ENCODE peak calls at places on chromosomes 13 and 19, in four cellular contexts. J is cardiac muscle cell, N is A549, H is psoas muscle. E is an unnamed sample. For H3K9me3, the result is how much of the 10 kb centered on the place peaks cover.

GRCh38 chr13:26660185-26660584 is 100.4 kb downstream of the GPR12 start:
- DNase-seq in H (no peak), N (no peak), J (no peak), E (no peak)

GRCh38 chr13:96806750-96807149 is 187.5 kb downstream of the OXGR1 start:
- DNase-seq in N (no peak), J (no peak), H (no peak), E (no peak)

GRCh38 chr19:53876651-53877224 is 5.3 kb upstream of the PRKCG start:
- DNase-seq in N (no peak), J (no peak), H (no peak), E (no peak)

GRCh38 chr13:55361141-55361540 is 1779.6 kb upstream of the PRR20A start:
- DNase-seq in N (no peak), J (no peak), H (no peak), E (no peak)

GRCh38 chr13:40682449-40683240 is 16.2 kb upstream of the FOXO1 start:
- DNase-seq in N (no peak), J (peak), H (no peak), E (no peak)

GRCh38 chr19:50963381-50963780 is 6.0 kb downstream of the KLK6 start:
- DNase-seq in H (no peak), J (no peak), N (no peak), E (no peak)

GRCh38 chr19:45752639-45753038 is 16.4 kb downstream of the SIX5 start:
- DNase-seq in J (no peak), N (no peak), H (no peak), E (no peak)

GRCh38 chr13:27997904-27998522 is 9.5 kb upstream of the URAD start:
- DNase-seq in J (peak), N (peak), H (no peak), E (peak)

GRCh38 chr19:4606921-4607678 is 32.2 kb upstream of the TNFAIP8L1 start:
- DNase-seq in H (peak), J (peak), N (no peak), E (peak)

GRCh38 chr19:40191836-40192646 is 815 bp downstream of the MAP3K10 start:
- DNase-seq in N (peak), H (peak), J (peak), E (peak)

GRCh38 chr19:16915135-16915534 is 26.3 kb downstream of the F2RL3 start:
- DNase-seq in J (no peak), N (no peak), H (no peak), E (no peak)

GRCh38 chr13:98233127-98233526 is 56.1 kb upstream of the RNF113B start:
- DNase-seq in N (no peak), J (no peak), H (no peak), E (no peak)

GRCh38 chr13:44243198-44243852 is 130.3 kb upstream of the SERP2 start:
- DNase-seq in H (peak), J (peak), N (no peak), E (peak)

GRCh38 chr19:32219392-32219791 is 126.0 kb upstream of the ZNF507 start:
- DNase-seq in H (no peak), J (no peak), N (no peak), E (no peak)

GRCh38 chr13:93226065-93226622 is 463 bp upstream of the GPC6 start:
- DNase-seq in N (no peak), J (no peak), H (no peak), E (no peak)

GRCh38 chr13:110447058-110447511 is 114.4 kb downstream of the RAB20 start:
- DNase-seq in H (no peak), J (no peak), N (no peak), E (no peak)

GRCh38 chr13:79079351-79079839 is 326.7 kb downstream of the RBM26 start:
- DNase-seq in J (no peak), H (no peak), N (no peak), E (no peak)

GRCh38 chr13:67515895-67516294 is 285.8 kb upstream of the PCDH9 start:
- DNase-seq in H (no peak), J (no peak), N (no peak), E (no peak)

GRCh38 chr19:1291761-1292418 is 6.2 kb downstream of the EFNA2 start:
- DNase-seq in H (no peak), N (no peak), J (no peak), E (no peak)

GRCh38 chr13:78958019-78958418 is 299.1 kb upstream of the OBI1 start:
- DNase-seq in H (no peak), N (no peak), J (no peak), E (no peak)

GRCh38 chr13:33279898-33280549 is 5.5 kb downstream of the STARD13 start:
- DNase-seq in N (peak), J (peak), H (no peak), E (no peak)

DNA sequence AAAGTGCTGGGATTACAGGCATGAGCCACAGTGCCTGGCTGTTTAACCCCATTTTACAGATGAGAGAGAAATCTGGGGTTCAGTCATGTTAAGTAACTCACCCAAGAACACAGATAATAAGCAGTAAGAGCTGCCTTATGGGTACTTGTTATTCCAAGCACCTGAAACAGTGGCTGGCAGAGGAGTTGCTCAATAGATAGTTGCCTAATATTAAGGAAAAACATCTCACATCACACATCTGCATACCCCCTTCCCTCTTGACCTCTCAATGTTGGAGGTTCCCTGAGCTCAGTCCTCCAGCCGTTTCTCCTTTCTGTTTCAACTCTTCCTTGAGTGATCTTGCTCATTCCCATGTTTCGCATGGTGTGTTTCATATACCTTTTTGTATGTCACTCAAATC is 401.9 kb downstream of the KLF12 start:
- DNase-seq in N (no peak), H (no peak), J (no peak), E (no peak)
- H3K9me3 ChIP-seq in N (under half), H (under half), J (under half), E (under half)

DNA sequence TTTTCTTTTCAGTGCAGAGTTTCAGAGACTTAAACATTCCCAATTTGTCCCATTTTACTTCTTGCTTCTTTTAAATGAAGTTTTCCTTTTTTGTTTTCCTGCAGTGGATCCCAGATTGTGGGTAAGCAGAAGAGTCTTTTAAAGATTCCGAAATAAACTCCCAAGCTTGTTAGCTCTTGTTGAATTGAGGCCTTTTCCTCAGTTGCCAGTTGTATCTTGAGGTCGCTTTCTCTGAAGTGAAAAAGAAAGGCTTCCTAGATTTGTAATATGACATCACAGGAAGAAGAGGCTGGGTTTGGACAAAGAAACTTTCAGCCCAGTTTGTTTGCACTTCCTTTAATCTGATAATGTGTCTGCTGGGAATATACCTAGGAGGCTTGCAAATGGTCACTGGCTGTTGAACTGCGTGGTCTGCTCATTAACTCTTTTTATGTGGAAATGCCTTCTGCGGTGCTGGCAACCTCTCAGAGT is at the start of gene LPAR6:
- DNase-seq in N (no peak), H (no peak), J (peak), E (no peak)
- H3K4me3 ChIP-seq in N (peak), H (peak), J (peak), E (no peak)

GRCh38 chr13:31045621-31046081 is 113.2 kb downstream of the TEX26 start:
- DNase-seq in J (peak), H (peak), N (peak), E (no peak)

GRCh38 chr13:31042501-31043165 is 110.2 kb downstream of the TEX26 start:
- DNase-seq in J (no peak), H (no peak), N (no peak), E (peak)

GRCh38 chr13:31043891-31044657 is 111.6 kb downstream of the TEX26 start:
- DNase-seq in H (peak), N (peak), J (peak), E (peak)

GRCh38 chr13:31046711-31047279 is 114.3 kb downstream of the TEX26 start:
- DNase-seq in N (no peak), H (peak), J (peak), E (peak)

GRCh38 chr13:31044658-31045620 is 112.5 kb downstream of the TEX26 start:
- DNase-seq in N (no peak), J (no peak), H (no peak), E (no peak)
- TF ChIP-seq CTCF in N (no peak), J (no peak), H (no peak), E (no peak)

GRCh38 chr19:11783767-11784166 is 14.6 kb upstream of the ZNF491 start:
- DNase-seq in H (no peak), J (no peak), N (no peak), E (no peak)
- H3K9me3 ChIP-seq in H (half or more), J (under half), N (under half), E (under half)

DNA sequence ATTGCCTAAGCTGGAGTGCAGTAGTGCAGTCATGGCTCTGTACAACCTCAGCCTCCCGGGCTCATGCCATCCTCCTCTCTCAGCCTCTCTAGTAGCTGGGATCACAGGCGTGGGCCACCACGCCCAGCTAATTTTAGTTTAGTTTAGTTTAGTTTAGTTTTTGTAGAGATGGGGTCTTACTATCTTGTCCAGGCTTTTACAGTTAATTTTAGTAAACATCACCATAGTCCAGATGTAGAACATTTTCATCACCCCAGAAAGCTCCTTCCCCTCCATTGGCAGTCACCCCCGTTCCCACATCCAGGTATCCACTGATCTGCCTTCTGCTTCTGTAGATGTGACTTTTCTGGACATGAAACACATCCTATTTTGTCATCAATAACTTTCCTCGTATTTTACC is 41.1 kb downstream of the DNM2 start:
- DNase-seq in H (no peak), J (no peak), N (no peak), E (no peak)
- H3K4me3 ChIP-seq in H (no peak), J (no peak), N (no peak), E (no peak)

GRCh38 chr19:7328647-7329046 is 20.1 kb upstream of the ARHGEF18 start:
- DNase-seq in J (no peak), N (no peak), H (no peak), E (no peak)

GRCh38 chr19:7326105-7326877 is 22.4 kb upstream of the ARHGEF18 start:
- DNase-seq in N (no peak), J (peak), H (no peak), E (peak)

GRCh38 chr19:7333198-7334118 is 15.3 kb upstream of the ARHGEF18 start:
- DNase-seq in H (no peak), J (peak), N (no peak), E (no peak)

GRCh38 chr19:7331446-7331845 is 17.3 kb upstream of the ARHGEF18 start:
- DNase-seq in J (no peak), H (no peak), N (no peak), E (no peak)

DNA sequence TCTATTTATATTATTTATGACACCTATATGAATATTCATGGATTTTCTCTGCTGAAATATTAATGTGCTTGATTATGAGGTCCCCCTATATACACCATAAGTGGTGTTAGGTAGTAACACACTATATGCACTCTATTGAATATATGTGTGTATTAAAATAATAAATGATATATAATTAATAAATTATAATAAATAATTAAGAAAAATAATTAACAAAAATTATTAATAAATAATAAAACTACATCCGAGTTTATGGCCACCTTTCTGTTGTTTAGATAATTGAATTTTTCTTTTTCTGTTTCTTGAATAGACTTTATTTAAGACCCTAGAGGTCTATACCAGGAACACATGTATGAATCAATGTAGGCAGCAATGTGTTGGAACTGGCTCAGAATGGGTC is 20.9 kb upstream of the ARHGEF18 start:
- DNase-seq in H (no peak), J (no peak), N (no peak), E (no peak)
- TF ChIP-seq CTCF in H (no peak), J (no peak), N (no peak), E (no peak)

GRCh38 chr19:34757441-34757840 is 15.6 kb downstream of the ZNF599 start:
- DNase-seq in N (no peak), H (no peak), J (no peak), E (no peak)
- H3K9me3 ChIP-seq in N (half or more), H (half or more), J (under half), E (under half)

GRCh38 chr19:47232422-47233211 is 1.6 kb upstream of the BBC3 start:
- DNase-seq in J (peak), H (no peak), N (no peak), E (no peak)
- H3K4me3 ChIP-seq in J (no peak), H (no peak), N (peak), E (no peak)

GRCh38 chr19:55340784-55341147 is 1.1 kb downstream of the KMT5C start:
- DNase-seq in N (no peak), J (no peak), H (no peak), E (peak)

GRCh38 chr19:55341191-55342043 is 1.7 kb downstream of the KMT5C start:
- DNase-seq in N (peak), J (peak), H (peak), E (peak)

GRCh38 chr19:55342044-55342531 is 2.4 kb downstream of the KMT5C start:
- DNase-seq in N (no peak), J (no peak), H (no peak), E (no peak)

GRCh38 chr19:55340144-55340783 is 588 bp downstream of the KMT5C start:
- DNase-seq in J (no peak), H (peak), N (no peak), E (peak)

DNA sequence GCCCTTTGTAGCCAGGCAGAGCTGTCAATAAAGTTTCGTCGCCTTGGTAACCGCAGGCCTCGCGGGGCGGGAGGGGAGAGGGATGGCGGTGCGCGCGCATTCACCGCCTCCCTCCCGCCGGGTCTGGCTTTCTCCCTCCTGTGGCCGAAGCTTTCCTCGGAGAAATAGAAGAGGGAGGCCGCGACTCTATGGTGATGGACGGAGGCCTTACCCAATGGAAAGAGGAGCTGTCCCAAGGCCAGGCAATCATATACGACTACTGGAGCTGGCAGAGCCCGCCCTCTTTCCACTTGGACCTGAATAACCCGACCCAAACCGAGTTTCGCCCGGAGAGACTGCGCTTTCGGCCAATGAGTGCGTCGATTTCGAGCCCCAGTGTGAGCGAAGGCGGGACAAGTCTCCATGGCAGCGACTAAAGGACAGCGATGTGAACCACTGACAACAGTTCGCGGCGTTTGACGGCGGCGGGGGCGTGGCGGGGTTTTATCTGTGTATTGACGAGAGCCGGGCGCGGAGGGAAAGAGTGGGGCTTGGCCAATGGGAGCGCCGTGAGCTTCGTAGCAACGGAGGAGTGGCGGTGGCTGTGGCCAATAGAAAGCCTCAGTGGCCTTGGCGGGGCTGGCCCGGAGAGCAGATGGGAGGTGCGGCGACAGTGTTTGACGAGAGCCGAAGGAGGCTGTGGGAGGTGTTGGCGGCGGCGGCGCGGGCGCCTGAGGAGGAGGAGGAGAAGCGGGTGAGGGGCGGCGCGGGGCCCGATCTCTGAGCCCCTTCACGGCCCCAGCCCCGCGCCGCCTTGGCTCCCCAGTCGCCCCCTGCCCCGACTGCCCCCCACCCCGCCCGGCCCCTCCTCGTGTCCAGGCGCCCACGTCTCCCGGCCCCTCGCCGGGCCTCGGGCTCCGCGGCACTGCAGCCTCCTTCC is at the start of gene KMT5C:
- DNase-seq in J (peak), H (peak), N (peak), E (peak)
- TF ChIP-seq CTCF in J (peak), H (peak), N (no peak), E (no peak)